ENCODE peak calls at places on chromosome 14, in six cellular contexts. One of them, this sample, is unnamed.

GRCh38 chr14:78921856-78922255 is 751.7 kb downstream of the NRXN3 start:
- DNase-seq in left lung: no peak
- DNase-seq in breast epithelium: no peak
- DNase-seq in transverse colon: no peak
- DNase-seq in adrenal gland: no peak
- DNase-seq in astrocyte of the cerebellum: peak
- DNase-seq in this sample: no peak

GRCh38 chr14:105455086-105455640 is 19.5 kb upstream of the CRIP2 start:
- DNase-seq in astrocyte of the cerebellum: no peak
- DNase-seq in breast epithelium: no peak
- DNase-seq in adrenal gland: no peak
- DNase-seq in transverse colon: no peak
- DNase-seq in left lung: no peak
- DNase-seq in this sample: no peak

GRCh38 chr14:100124551-100125088 is 34.8 kb downstream of the DEGS2 start:
- DNase-seq in transverse colon: no peak
- DNase-seq in adrenal gland: no peak
- DNase-seq in breast epithelium: no peak
- DNase-seq in astrocyte of the cerebellum: no peak
- DNase-seq in left lung: peak
- DNase-seq in this sample: no peak

GRCh38 chr14:74697543-74697942 is 15.3 kb downstream of the AREL1 start:
- DNase-seq in astrocyte of the cerebellum: no peak
- DNase-seq in left lung: no peak
- DNase-seq in adrenal gland: no peak
- DNase-seq in transverse colon: no peak
- DNase-seq in breast epithelium: no peak
- DNase-seq in this sample: no peak

GRCh38 chr14:76289276-76289675 is 86.7 kb upstream of the ESRRB start:
- DNase-seq in adrenal gland: no peak
- DNase-seq in breast epithelium: no peak
- DNase-seq in transverse colon: no peak
- DNase-seq in astrocyte of the cerebellum: no peak
- DNase-seq in left lung: no peak
- DNase-seq in this sample: peak

GRCh38 chr14:22997676-22998323 is 12.1 kb downstream of the C14orf93 start:
- DNase-seq in breast epithelium: no peak
- DNase-seq in transverse colon: no peak
- DNase-seq in left lung: no peak
- DNase-seq in astrocyte of the cerebellum: no peak
- DNase-seq in adrenal gland: no peak
- DNase-seq in this sample: no peak

GRCh38 chr14:73180385-73180805 is 44.1 kb downstream of the PSEN1 start:
- DNase-seq in left lung: no peak
- DNase-seq in breast epithelium: no peak
- DNase-seq in adrenal gland: peak
- DNase-seq in transverse colon: no peak
- DNase-seq in astrocyte of the cerebellum: peak
- DNase-seq in this sample: no peak

GRCh38 chr14:70664698-70665447 is 23.2 kb downstream of the TTC9 start:
- DNase-seq in adrenal gland: no peak
- DNase-seq in astrocyte of the cerebellum: no peak
- DNase-seq in transverse colon: no peak
- DNase-seq in breast epithelium: peak
- DNase-seq in left lung: no peak
- DNase-seq in this sample: no peak

GRCh38 chr14:93011650-93012317 is 88.8 kb downstream of the CHGA start:
- DNase-seq in astrocyte of the cerebellum: no peak
- DNase-seq in breast epithelium: no peak
- DNase-seq in adrenal gland: peak
- DNase-seq in transverse colon: no peak
- DNase-seq in left lung: no peak
- DNase-seq in this sample: no peak

GRCh38 chr14:62711351-62712023 is 333.8 kb downstream of the KCNH5 start:
- DNase-seq in astrocyte of the cerebellum: no peak
- DNase-seq in transverse colon: no peak
- DNase-seq in left lung: no peak
- DNase-seq in breast epithelium: no peak
- DNase-seq in adrenal gland: no peak
- DNase-seq in this sample: no peak

GRCh38 chr14:104437703-104438102 is 141.9 kb upstream of the C14orf180 start:
- DNase-seq in breast epithelium: no peak
- DNase-seq in adrenal gland: no peak
- DNase-seq in astrocyte of the cerebellum: no peak
- DNase-seq in transverse colon: no peak
- DNase-seq in left lung: peak
- DNase-seq in this sample: peak

GRCh38 chr14:105042813-105043212 is 21.9 kb upstream of the CDCA4 start:
- DNase-seq in astrocyte of the cerebellum: no peak
- DNase-seq in breast epithelium: no peak
- DNase-seq in transverse colon: no peak
- DNase-seq in adrenal gland: no peak
- DNase-seq in left lung: peak
- DNase-seq in this sample: no peak

GRCh38 chr14:53450871-53451270 is 297.7 kb upstream of the DDHD1 start:
- DNase-seq in astrocyte of the cerebellum: no peak
- DNase-seq in left lung: no peak
- DNase-seq in adrenal gland: peak
- DNase-seq in breast epithelium: no peak
- DNase-seq in transverse colon: peak
- DNase-seq in this sample: no peak

GRCh38 chr14:67491741-67492504 is 3.4 kb upstream of the TMEM229B start:
- DNase-seq in adrenal gland: no peak
- DNase-seq in left lung: no peak
- DNase-seq in transverse colon: no peak
- DNase-seq in breast epithelium: no peak
- DNase-seq in astrocyte of the cerebellum: no peak
- DNase-seq in this sample: no peak

GRCh38 chr14:100302616-100303015 is 3.6 kb downstream of the SLC25A29 start:
- DNase-seq in breast epithelium: no peak
- DNase-seq in astrocyte of the cerebellum: no peak
- DNase-seq in transverse colon: no peak
- DNase-seq in left lung: no peak
- DNase-seq in adrenal gland: peak
- DNase-seq in this sample: no peak

GRCh38 chr14:75121559-75121958 is 5.3 kb downstream of the NEK9 start:
- DNase-seq in breast epithelium: no peak
- DNase-seq in transverse colon: no peak
- DNase-seq in left lung: no peak
- DNase-seq in astrocyte of the cerebellum: no peak
- DNase-seq in adrenal gland: no peak
- DNase-seq in this sample: no peak

GRCh38 chr14:103576371-103577024 is 13.7 kb downstream of the COA8 start:
- DNase-seq in adrenal gland: peak
- DNase-seq in left lung: peak
- DNase-seq in astrocyte of the cerebellum: peak
- DNase-seq in transverse colon: peak
- DNase-seq in breast epithelium: peak
- DNase-seq in this sample: peak

GRCh38 chr14:24806061-24806678 is 172.2 kb upstream of the GZMB start:
- DNase-seq in left lung: no peak
- DNase-seq in breast epithelium: peak
- DNase-seq in adrenal gland: peak
- DNase-seq in astrocyte of the cerebellum: peak
- DNase-seq in transverse colon: peak
- DNase-seq in this sample: no peak

GRCh38 chr14:91067186-91067585 is 6.7 kb upstream of the RPS6KA5 start:
- DNase-seq in adrenal gland: no peak
- DNase-seq in breast epithelium: no peak
- DNase-seq in transverse colon: no peak
- DNase-seq in left lung: no peak
- DNase-seq in astrocyte of the cerebellum: no peak
- DNase-seq in this sample: no peak

GRCh38 chr14:77707724-77708408 is at the start of the genes ALKBH1 and SLIRP:
- DNase-seq in left lung: peak
- DNase-seq in breast epithelium: peak
- DNase-seq in astrocyte of the cerebellum: peak
- DNase-seq in transverse colon: peak
- DNase-seq in adrenal gland: peak
- DNase-seq in this sample: peak

GRCh38 chr14:71143391-71144290 is 236.4 kb downstream of the PCNX1 start:
- DNase-seq in astrocyte of the cerebellum: no peak
- DNase-seq in transverse colon: no peak
- DNase-seq in left lung: no peak
- DNase-seq in adrenal gland: peak
- DNase-seq in breast epithelium: no peak
- DNase-seq in this sample: no peak

GRCh38 chr14:103707329-103708263 is 7.7 kb downstream of the XRCC3 start:
- DNase-seq in adrenal gland: no peak
- DNase-seq in astrocyte of the cerebellum: no peak
- DNase-seq in left lung: peak
- DNase-seq in breast epithelium: no peak
- DNase-seq in transverse colon: no peak
- DNase-seq in this sample: no peak

GRCh38 chr14:33933386-33933934 is 17.4 kb downstream of the EGLN3 start:
- DNase-seq in astrocyte of the cerebellum: no peak
- DNase-seq in transverse colon: no peak
- DNase-seq in breast epithelium: no peak
- DNase-seq in adrenal gland: peak
- DNase-seq in left lung: no peak
- DNase-seq in this sample: no peak

GRCh38 chr14:93725993-93726392 is 62.3 kb downstream of the PRIMA1 start:
- DNase-seq in transverse colon: no peak
- DNase-seq in breast epithelium: no peak
- DNase-seq in left lung: no peak
- DNase-seq in astrocyte of the cerebellum: no peak
- DNase-seq in adrenal gland: no peak
- DNase-seq in this sample: no peak

GRCh38 chr14:86912689-86913088 is 1080.3 kb downstream of the GALC start:
- DNase-seq in astrocyte of the cerebellum: no peak
- DNase-seq in adrenal gland: no peak
- DNase-seq in left lung: no peak
- DNase-seq in breast epithelium: no peak
- DNase-seq in transverse colon: no peak
- DNase-seq in this sample: no peak

GRCh38 chr14:93135399-93135798 is 19.7 kb upstream of the ITPK1 start:
- DNase-seq in breast epithelium: peak
- DNase-seq in left lung: no peak
- DNase-seq in transverse colon: no peak
- DNase-seq in adrenal gland: no peak
- DNase-seq in astrocyte of the cerebellum: no peak
- DNase-seq in this sample: no peak

GRCh38 chr14:34749408-34749807 is 35.0 kb upstream of the CFL2 start:
- DNase-seq in breast epithelium: no peak
- DNase-seq in left lung: no peak
- DNase-seq in transverse colon: no peak
- DNase-seq in adrenal gland: no peak
- DNase-seq in astrocyte of the cerebellum: no peak
- DNase-seq in this sample: no peak

GRCh38 chr14:102932484-102933248 is 10.2 kb downstream of the AMN start:
- DNase-seq in left lung: peak
- DNase-seq in astrocyte of the cerebellum: no peak
- DNase-seq in adrenal gland: no peak
- DNase-seq in breast epithelium: no peak
- DNase-seq in transverse colon: no peak
- DNase-seq in this sample: no peak

DNA sequence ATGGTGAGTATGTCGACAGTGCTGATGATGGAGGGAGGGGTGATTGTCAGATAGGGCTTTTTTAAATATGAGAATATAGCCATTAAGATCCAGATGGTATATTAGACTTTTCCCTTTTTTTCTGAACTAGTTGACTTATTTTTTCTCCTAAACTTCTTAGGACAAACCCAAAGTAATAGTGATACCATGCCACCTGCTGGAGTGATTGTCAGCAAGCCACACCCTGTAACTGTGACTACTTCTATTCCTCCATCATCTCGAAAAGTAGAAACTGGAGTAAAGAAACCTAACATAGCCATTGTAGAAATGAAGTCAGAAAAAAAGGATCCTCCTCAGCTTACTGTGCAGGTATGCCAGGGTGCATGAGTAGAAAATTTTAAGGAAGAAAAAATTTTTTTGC is 40.1 kb downstream of the KIAA0586 start:
- DNase-seq in transverse colon: no peak
- DNase-seq in breast epithelium: no peak
- DNase-seq in left lung: no peak
- DNase-seq in adrenal gland: no peak
- DNase-seq in astrocyte of the cerebellum: no peak
- DNase-seq in this sample: no peak
- TF ChIP-seq CTCF in transverse colon: no peak
- TF ChIP-seq CTCF in breast epithelium: no peak
- TF ChIP-seq CTCF in left lung: no peak
- TF ChIP-seq CTCF in adrenal gland: no peak
- TF ChIP-seq CTCF in astrocyte of the cerebellum: no peak
- TF ChIP-seq CTCF in this sample: no peak

DNA sequence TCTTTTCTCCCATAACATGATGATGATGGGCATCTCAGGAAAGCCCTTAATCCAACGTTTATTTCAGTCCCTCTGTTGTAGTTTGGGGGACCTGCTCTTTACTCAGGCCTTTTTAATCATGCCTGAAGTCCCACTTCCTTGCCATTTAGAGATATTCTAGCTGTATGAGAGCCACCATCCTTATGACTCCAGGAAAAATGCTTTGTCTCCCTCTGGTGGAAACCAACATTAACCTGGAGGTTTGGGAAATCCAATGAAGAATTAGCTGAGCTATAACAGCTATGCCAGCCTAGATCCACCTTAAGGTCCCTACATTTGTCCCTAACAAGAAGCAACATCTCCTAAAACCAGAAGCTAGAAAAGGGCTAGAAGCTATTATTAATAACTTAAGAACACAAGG is 1399.1 kb downstream of the LRFN5 start:
- DNase-seq in transverse colon: no peak
- DNase-seq in breast epithelium: no peak
- DNase-seq in astrocyte of the cerebellum: no peak
- DNase-seq in left lung: no peak
- DNase-seq in adrenal gland: no peak
- DNase-seq in this sample: no peak
- TF ChIP-seq CTCF in transverse colon: no peak
- TF ChIP-seq CTCF in breast epithelium: no peak
- TF ChIP-seq CTCF in astrocyte of the cerebellum: peak
- TF ChIP-seq CTCF in left lung: no peak
- TF ChIP-seq CTCF in adrenal gland: no peak
- TF ChIP-seq CTCF in this sample: peak

GRCh38 chr14:21449899-21450216 is 6.1 kb downstream of the CHD8 start:
- DNase-seq in transverse colon: no peak
- DNase-seq in left lung: no peak
- DNase-seq in adrenal gland: no peak
- DNase-seq in astrocyte of the cerebellum: no peak
- DNase-seq in breast epithelium: no peak
- DNase-seq in this sample: no peak
- TF ChIP-seq CTCF in transverse colon: no peak
- TF ChIP-seq CTCF in left lung: no peak
- TF ChIP-seq CTCF in adrenal gland: no peak
- TF ChIP-seq CTCF in astrocyte of the cerebellum: no peak
- TF ChIP-seq CTCF in breast epithelium: no peak
- TF ChIP-seq CTCF in this sample: no peak

DNA sequence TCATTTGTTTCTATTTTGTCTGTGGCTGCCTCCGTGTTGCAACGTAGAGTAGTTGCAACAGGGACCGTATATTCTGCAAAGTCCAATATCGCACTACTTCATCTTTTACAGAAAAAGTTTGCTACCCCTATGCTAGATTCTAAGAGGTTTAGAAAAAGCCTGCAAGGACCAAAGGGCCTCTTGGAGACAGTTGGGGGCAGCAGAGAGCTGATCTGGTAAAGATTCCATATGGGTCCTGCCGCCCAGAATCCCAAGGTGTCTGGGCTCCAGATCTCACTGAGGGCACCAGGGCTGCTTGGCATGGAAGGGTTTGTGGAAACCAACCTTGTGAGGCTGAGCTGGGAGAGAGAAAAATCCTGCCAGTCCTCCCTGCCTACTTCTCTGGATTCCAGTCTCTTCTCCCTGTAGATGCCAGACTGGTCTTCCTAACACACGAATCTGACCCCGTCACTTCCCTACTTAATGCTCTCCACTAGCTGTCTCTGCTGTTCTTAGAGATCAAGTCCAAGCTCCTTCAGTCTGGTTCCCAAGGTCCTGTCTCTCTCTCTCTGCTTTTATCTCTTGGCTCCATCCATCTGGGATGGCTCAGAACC is 74.6 kb downstream of the GLRX5 start:
- DNase-seq in transverse colon: no peak
- DNase-seq in astrocyte of the cerebellum: no peak
- DNase-seq in adrenal gland: peak
- DNase-seq in breast epithelium: no peak
- DNase-seq in left lung: no peak
- DNase-seq in this sample: no peak
- TF ChIP-seq CTCF in transverse colon: no peak
- TF ChIP-seq CTCF in astrocyte of the cerebellum: peak
- TF ChIP-seq CTCF in adrenal gland: peak
- TF ChIP-seq CTCF in breast epithelium: peak
- TF ChIP-seq CTCF in left lung: no peak
- TF ChIP-seq CTCF in this sample: peak